ENCODE peak calls at places on chromosomes 4 and X, in seven cellular contexts. C is A549, W is stomach, M is breast epithelium, R is vagina, L is body of pancreas, Q is HCT116. I is an unnamed sample.

GRCh38 chrX:1093112-1093511 is 119.3 kb downstream of the CRLF2 start:
- DNase-seq in R (no peak), Q (no peak), L (no peak), M (no peak), C (no peak), W (no peak), I (no peak)

GRCh38 chr4:149784018-149784417 is 31.6 kb downstream of the IQCM start:
- DNase-seq in W (no peak), C (no peak), R (no peak), M (no peak), L (no peak), Q (no peak), I (no peak)

GRCh38 chrX:16870861-16871584 is 861 bp upstream of the RBBP7 start:
- DNase-seq in C (no peak), R (no peak), Q (no peak), L (peak), W (peak), M (no peak), I (no peak)

GRCh38 chrX:154348114-154348531 is 26.3 kb downstream of the FLNA start:
- DNase-seq in R (no peak), Q (no peak), C (no peak), W (no peak), M (no peak), L (no peak), I (no peak)

GRCh38 chr4:69858683-69859082 is 1.3 kb downstream of the SULT1E1 start:
- DNase-seq in W (no peak), M (no peak), Q (no peak), R (no peak), C (no peak), L (peak), I (no peak)

GRCh38 chr4:130025701-130026100 is 929.7 kb downstream of the C4orf33 start:
- DNase-seq in C (no peak), L (no peak), R (no peak), W (no peak), M (no peak), Q (no peak), I (no peak)

GRCh38 chr4:119525771-119526712 is 102.6 kb downstream of the PDE5A start:
- DNase-seq in L (no peak), R (no peak), M (no peak), Q (no peak), C (no peak), W (no peak), I (no peak)

GRCh38 chr4:140691369-140691768 is 64.8 kb downstream of the TBC1D9 start:
- DNase-seq in M (no peak), Q (no peak), C (no peak), L (no peak), R (no peak), W (no peak), I (no peak)

GRCh38 chr4:158025131-158025530 is 147.7 kb downstream of the GASK1B start:
- DNase-seq in Q (peak), C (peak), W (no peak), L (no peak), M (no peak), R (no peak), I (no peak)

GRCh38 chrX:45322382-45322781 is 121.7 kb upstream of the DIPK2B start:
- DNase-seq in L (peak), M (peak), C (peak), Q (peak), W (peak), R (no peak), I (no peak)

GRCh38 chr4:178556796-178557195 is 1114.6 kb upstream of the AGA start:
- DNase-seq in C (no peak), L (no peak), W (no peak), M (no peak), Q (peak), R (no peak), I (no peak)

GRCh38 chr4:47531241-47531953 is 46.3 kb downstream of the ATP10D start:
- DNase-seq in Q (no peak), M (peak), L (no peak), R (no peak), C (no peak), W (peak), I (peak)

GRCh38 chr4:139279723-139280620 is at the start of gene MGARP:
- DNase-seq in C (peak), R (no peak), M (no peak), W (no peak), L (no peak), Q (no peak), I (no peak)

GRCh38 chr4:163111588-163111987 is 55.1 kb downstream of the NAF1 start:
- DNase-seq in Q (no peak), M (no peak), W (no peak), C (no peak), R (no peak), L (no peak), I (no peak)

GRCh38 chr4:20326977-20327376 is 75.3 kb downstream of the SLIT2 start:
- DNase-seq in C (no peak), L (no peak), R (no peak), W (no peak), Q (no peak), M (no peak), I (no peak)

GRCh38 chrX:131792356-131792749 is 230.7 kb upstream of the STK26 start:
- DNase-seq in M (peak), C (peak), R (no peak), W (peak), Q (no peak), L (peak), I (no peak)

GRCh38 chrX:130171446-130172126 is at the start of gene RAB33A:
- DNase-seq in R (no peak), W (no peak), C (no peak), M (no peak), Q (no peak), L (no peak), I (no peak)

GRCh38 chrX:13489451-13489850 is 80.0 kb upstream of the EGFL6 start:
- DNase-seq in L (peak), C (no peak), M (no peak), R (no peak), W (peak), Q (no peak), I (no peak)

GRCh38 chr4:153781717-153782416 is 7.0 kb downstream of the SFRP2 start:
- DNase-seq in W (no peak), C (no peak), L (no peak), Q (no peak), M (no peak), R (no peak), I (no peak)

GRCh38 chr4:113455081-113455480 is 306.5 kb downstream of the CAMK2D start:
- DNase-seq in R (no peak), M (no peak), Q (no peak), L (no peak), C (no peak), W (no peak), I (no peak)

GRCh38 chr4:113452152-113452551 is 309.4 kb downstream of the CAMK2D start:
- DNase-seq in W (no peak), L (no peak), R (no peak), Q (no peak), C (no peak), M (no peak), I (no peak)

GRCh38 chr4:113450681-113451080 is 310.9 kb downstream of the CAMK2D start:
- DNase-seq in L (no peak), W (no peak), C (no peak), Q (no peak), M (no peak), R (no peak), I (no peak)

GRCh38 chr4:113449407-113449974 is 312.0 kb downstream of the CAMK2D start:
- DNase-seq in R (no peak), L (no peak), C (no peak), W (no peak), Q (no peak), M (no peak), I (no peak)

GRCh38 chr4:113452868-113453620 is 308.5 kb downstream of the CAMK2D start:
- DNase-seq in L (no peak), C (no peak), M (no peak), W (no peak), Q (no peak), R (no peak), I (no peak)
- TF ChIP-seq POLR2A in L (no peak), C (no peak), M (no peak), W (no peak), Q (no peak), R (no peak), I (no peak)

DNA sequence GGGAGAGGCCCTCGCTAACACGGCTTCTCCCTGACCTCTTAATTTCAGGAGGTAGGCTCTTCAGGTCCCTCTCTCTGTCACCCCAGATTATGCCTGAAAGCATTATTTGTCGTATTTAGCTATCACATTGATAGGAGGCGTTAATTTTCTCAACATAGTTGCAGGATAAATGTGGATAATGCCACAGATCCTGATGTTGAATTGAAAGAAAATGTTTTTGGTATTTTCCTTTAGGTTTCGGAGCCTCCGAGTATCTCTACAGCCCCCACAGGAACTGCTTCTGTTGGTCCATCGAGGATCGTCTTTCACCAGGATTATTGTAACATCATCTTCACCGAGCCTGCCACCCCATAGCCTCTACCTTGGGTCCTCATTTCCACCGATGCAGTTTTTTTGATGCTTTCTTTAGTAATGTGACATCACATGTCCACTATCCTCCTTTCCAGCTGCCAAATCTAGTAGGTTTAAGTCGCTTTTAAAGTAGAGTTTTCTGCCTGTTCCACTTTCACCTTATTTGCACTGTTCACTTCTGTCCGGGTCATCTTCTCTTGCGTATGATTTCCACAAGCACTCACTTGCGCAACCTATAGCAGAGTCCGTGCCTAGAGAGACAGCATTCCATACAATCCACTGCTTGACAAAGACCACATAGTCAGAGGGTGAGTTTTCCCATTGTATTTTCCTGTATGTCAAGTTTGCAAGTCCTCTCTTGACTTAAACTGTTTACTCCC is 665 bp downstream of the TIGD2 start:
- DNase-seq in L (peak), R (no peak), M (peak), W (no peak), C (peak), Q (no peak), I (no peak)
- TF ChIP-seq POLR2A in L (no peak), R (no peak), M (no peak), W (no peak), C (no peak), Q (no peak), I (no peak)

GRCh38 chr4:145937990-145938611 is 522 bp downstream of the ZNF827 start:
- DNase-seq in L (no peak), R (no peak), W (no peak), Q (no peak), M (no peak), C (no peak), I (no peak)

GRCh38 chr4:145937021-145937861 is 1.4 kb downstream of the ZNF827 start:
- DNase-seq in L (peak), C (no peak), Q (no peak), R (no peak), M (peak), W (peak), I (no peak)

GRCh38 chr4:145935253-145936141 is 3.1 kb downstream of the ZNF827 start:
- DNase-seq in L (no peak), Q (no peak), W (peak), M (no peak), R (no peak), C (no peak), I (no peak)

GRCh38 chr4:145934434-145935047 is 4.1 kb downstream of the ZNF827 start:
- DNase-seq in C (no peak), Q (no peak), R (no peak), W (no peak), L (no peak), M (no peak), I (no peak)

DNA sequence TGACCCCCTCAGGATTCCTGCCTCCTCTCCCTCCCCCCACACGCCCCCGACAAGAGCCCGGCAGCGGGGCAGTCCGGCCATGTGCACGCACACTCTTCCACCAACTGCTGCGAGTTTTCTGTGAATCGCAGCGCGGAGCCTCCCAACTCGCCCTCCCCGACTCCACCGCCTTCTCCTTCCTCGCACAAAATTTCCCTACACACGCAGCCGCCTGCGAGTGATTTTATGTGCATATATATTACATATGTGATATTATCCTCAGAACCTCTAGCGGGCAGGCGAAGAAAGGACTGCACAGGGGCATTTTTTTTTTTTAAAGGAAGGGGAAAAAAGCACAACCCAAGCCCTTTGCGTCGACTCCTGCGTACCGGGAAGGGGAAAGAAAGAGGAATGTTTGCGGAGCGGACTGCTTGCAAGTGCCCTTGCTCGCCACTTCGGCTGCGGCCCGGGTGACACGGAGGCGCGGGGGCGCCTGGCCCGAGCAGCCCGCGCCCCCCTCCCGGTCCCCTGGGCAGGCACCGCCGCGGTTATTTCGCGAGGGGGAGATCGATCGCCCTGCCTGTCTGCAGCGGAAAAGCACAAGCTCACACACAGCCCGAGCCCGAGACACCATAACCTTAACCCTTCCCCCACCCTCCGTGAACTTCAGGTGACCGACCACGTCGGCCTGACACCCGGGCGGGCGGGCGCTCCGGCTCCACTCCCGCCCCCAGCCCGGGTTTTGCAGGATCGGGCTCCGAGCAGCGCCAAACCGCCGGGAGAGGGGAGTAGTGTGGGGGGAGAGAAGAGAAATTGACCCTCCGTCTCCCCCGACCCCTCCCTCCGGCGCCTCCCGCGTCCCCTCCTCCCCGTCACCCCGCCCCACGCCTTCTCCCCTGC is 2.2 kb downstream of the ZNF827 start:
- DNase-seq in Q (no peak), C (no peak), M (peak), R (no peak), W (peak), L (peak), I (peak)
- TF ChIP-seq POLR2A in Q (no peak), C (peak), M (no peak), R (no peak), W (no peak), L (peak), I (peak)

GRCh38 chr4:54662123-54662522 is 4.4 kb downstream of the KIT start:
- DNase-seq in Q (no peak), L (no peak), M (no peak), C (no peak), R (no peak), W (no peak), I (no peak)

GRCh38 chr4:54661686-54662085 is 3.9 kb downstream of the KIT start:
- DNase-seq in Q (no peak), R (no peak), L (no peak), W (no peak), C (no peak), M (no peak), I (peak)

GRCh38 chr4:54660591-54660990 is 2.8 kb downstream of the KIT start:
- DNase-seq in L (no peak), M (no peak), C (no peak), Q (no peak), W (no peak), R (no peak), I (no peak)

GRCh38 chr4:54660145-54660535 is 2.4 kb downstream of the KIT start:
- DNase-seq in W (no peak), L (no peak), C (no peak), Q (no peak), M (no peak), R (no peak), I (no peak)

DNA sequence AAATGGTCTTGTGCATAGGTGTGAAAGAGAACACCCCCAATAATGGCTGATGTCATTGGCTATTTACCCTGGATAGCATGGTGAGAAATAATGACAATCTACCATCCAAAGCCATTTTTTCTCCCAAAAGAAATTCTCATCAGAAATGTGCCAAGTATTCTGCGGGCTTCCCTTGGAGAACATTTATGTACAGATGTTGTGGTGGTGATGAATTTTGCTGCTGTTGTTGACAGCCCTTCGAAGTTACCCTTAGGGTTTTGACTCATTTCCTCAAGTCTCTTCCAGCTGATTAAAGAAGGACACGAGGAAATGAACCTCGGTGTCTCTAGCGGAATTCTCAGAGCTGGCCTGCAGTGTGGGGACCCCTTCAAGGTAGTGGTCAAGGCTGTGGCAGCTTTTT is 3.4 kb downstream of the KIT start:
- DNase-seq in R (no peak), C (no peak), Q (no peak), W (no peak), M (no peak), L (no peak), I (no peak)
- TF ChIP-seq POLR2A in R (no peak), C (no peak), Q (no peak), W (no peak), M (no peak), L (no peak), I (no peak)